ENCODE peak calls at places on chromosomes 4 and X, in seven cellular contexts. L is psoas muscle, N is HL-60, G is BJ, D is astrocyte of the spinal cord, F is RWPE1, W is tibial nerve. J is an unnamed sample.

GRCh38 chr4:98864560-98864959 is 64.4 kb downstream of the EIF4E start:
- DNase-seq in D (no peak), F (no peak), G (no peak), L (no peak), W (no peak), N (no peak), J (no peak)

GRCh38 chr4:189202869-189203271 is 737.8 kb upstream of the FRG1 start:
- DNase-seq in L (no peak), D (peak), W (no peak), N (no peak), G (no peak), F (peak), J (no peak)

GRCh38 chrX:53089224-53089842 is 4.6 kb upstream of the KANTR start:
- DNase-seq in D (peak), W (no peak), L (peak), F (no peak), G (no peak), N (peak), J (peak)

GRCh38 chr4:103904126-103904525 is 184.3 kb upstream of the TACR3 start:
- DNase-seq in G (no peak), D (peak), N (no peak), L (no peak), F (no peak), W (no peak), J (no peak)

GRCh38 chr4:34198966-34199365 is 2045.3 kb downstream of the ARAP2 start:
- DNase-seq in N (no peak), L (no peak), W (no peak), G (no peak), F (no peak), D (no peak), J (no peak)

GRCh38 chr4:177442623-177443155 is 452 bp upstream of the AGA start:
- DNase-seq in G (no peak), D (no peak), L (no peak), N (peak), W (no peak), F (no peak), J (peak)

GRCh38 chr4:175457956-175458355 is 354.1 kb downstream of the GPM6A start:
- DNase-seq in F (no peak), G (no peak), D (no peak), N (no peak), W (no peak), L (no peak), J (no peak)

GRCh38 chrX:151896734-151897474 is 15.8 kb upstream of the MAGEA4 start:
- DNase-seq in N (no peak), D (peak), G (no peak), F (no peak), W (no peak), L (no peak), J (no peak)

GRCh38 chr4:154049457-154050181 is 260.7 kb upstream of the SFRP2 start:
- DNase-seq in W (no peak), F (no peak), D (no peak), N (peak), G (peak), L (no peak), J (peak)

GRCh38 chr4:86452323-86452995 is 92.6 kb upstream of the MAPK10 start:
- DNase-seq in G (no peak), W (no peak), D (peak), N (no peak), F (no peak), L (no peak), J (no peak)

GRCh38 chrX:23662187-23662586 is 5.1 kb upstream of the PRDX4 start:
- DNase-seq in L (no peak), N (no peak), W (no peak), G (no peak), D (no peak), F (no peak), J (no peak)

GRCh38 chr4:121510260-121510942 is 129.6 kb upstream of the QRFPR start:
- DNase-seq in N (no peak), G (no peak), F (no peak), W (no peak), D (no peak), L (no peak), J (no peak)

GRCh38 chrX:8738588-8739189 is 6.8 kb upstream of the ANOS1 start:
- DNase-seq in N (peak), W (peak), L (peak), D (peak), G (no peak), F (no peak), J (peak)

GRCh38 chrX:51891821-51892551 is 1.4 kb upstream of the MAGED1 start:
- DNase-seq in F (no peak), W (peak), N (peak), L (peak), G (peak), D (peak), J (peak)

GRCh38 chr4:7322166-7322991 is 112.4 kb downstream of the PSAPL1 start:
- DNase-seq in D (no peak), L (peak), N (no peak), W (no peak), F (no peak), G (no peak), J (no peak)

GRCh38 chr4:7759635-7760034 is 180.0 kb downstream of the AFAP1 start:
- DNase-seq in D (no peak), N (no peak), L (no peak), W (no peak), F (no peak), G (no peak), J (no peak)

GRCh38 chrX:13120017-13120416 is 75.6 kb upstream of the FAM9C start:
- DNase-seq in W (no peak), N (no peak), D (peak), F (no peak), L (no peak), G (no peak), J (no peak)

GRCh38 chr4:88958080-88958479 is 98.9 kb downstream of the FAM13A start:
- DNase-seq in L (no peak), W (no peak), G (no peak), N (no peak), F (no peak), D (no peak), J (no peak)

GRCh38 chrX:68177542-68177941 is 255.8 kb downstream of the OPHN1 start:
- DNase-seq in N (no peak), F (no peak), D (no peak), W (no peak), L (no peak), G (no peak), J (no peak)

GRCh38 chr4:112377127-112377635 is 80.0 kb downstream of the ALPK1 start:
- DNase-seq in N (no peak), L (no peak), G (no peak), D (no peak), F (no peak), W (no peak), J (no peak)

GRCh38 chrX:115047181-115047580 is 29.8 kb upstream of the IL13RA2 start:
- DNase-seq in G (no peak), F (no peak), L (no peak), D (no peak), N (no peak), W (no peak), J (no peak)

GRCh38 chr4:37922323-37922722 is 31.4 kb downstream of the TBC1D1 start:
- DNase-seq in W (no peak), N (no peak), L (no peak), F (no peak), G (no peak), D (peak), J (no peak)

GRCh38 chr4:103091601-103092223 is 7.9 kb downstream of the BDH2 start:
- DNase-seq in N (peak), D (peak), G (no peak), L (no peak), F (no peak), W (no peak), J (peak)

GRCh38 chr4:104989363-104989762 is 157.3 kb upstream of the TET2 start:
- DNase-seq in D (peak), G (no peak), L (no peak), W (no peak), F (no peak), N (no peak), J (peak)

GRCh38 chrX:150566734-150567182 is 1.7 kb upstream of the MTM1 start:
- DNase-seq in N (no peak), D (no peak), W (no peak), L (no peak), F (no peak), G (no peak), J (peak)

GRCh38 chr4:31530555-31530954 is 810.4 kb downstream of the PCDH7 start:
- DNase-seq in D (no peak), L (no peak), G (no peak), N (no peak), F (no peak), W (no peak), J (no peak)

GRCh38 chr4:125911481-125911880 is 596.7 kb downstream of the FAT4 start:
- DNase-seq in L (no peak), D (no peak), G (no peak), N (no peak), F (no peak), W (no peak), J (no peak)

GRCh38 chr4:73836373-73837269 is at the start of gene CXCL6:
- DNase-seq in W (peak), D (peak), L (peak), N (peak), F (no peak), G (no peak), J (no peak)

GRCh38 chrX:121301822-121302221 is 254.4 kb downstream of the GLUD2 start:
- DNase-seq in D (no peak), L (no peak), W (no peak), F (no peak), G (no peak), N (no peak), J (no peak)

GRCh38 chr4:110275871-110276270 is 77.5 kb upstream of the ELOVL6 start:
- DNase-seq in F (no peak), D (peak), N (no peak), G (no peak), L (no peak), W (no peak), J (no peak)

GRCh38 chr4:80054375-80054774 is 18.7 kb downstream of the ANTXR2 start:
- DNase-seq in W (no peak), D (no peak), L (no peak), F (no peak), N (no peak), G (no peak), J (no peak)

GRCh38 chr4:74531952-74532794 is 87.2 kb downstream of the AREG start:
- DNase-seq in D (peak), W (no peak), F (peak), L (no peak), N (peak), G (no peak), J (peak)

GRCh38 chr4:113444386-113444785 is 317.2 kb downstream of the CAMK2D start:
- DNase-seq in W (no peak), D (peak), N (no peak), G (no peak), L (no peak), F (no peak), J (peak)

GRCh38 chr4:98801259-98801725 is 127.6 kb downstream of the EIF4E start:
- DNase-seq in L (no peak), F (no peak), W (no peak), G (no peak), D (no peak), N (no peak), J (no peak)

GRCh38 chrX:107673933-107674479 is 45.7 kb downstream of the PRPS1 start:
- DNase-seq in D (peak), F (no peak), L (peak), G (no peak), N (peak), W (peak), J (peak)

GRCh38 chrX:146264763-146265375 is 447.2 kb downstream of the SLITRK2 start:
- DNase-seq in W (no peak), L (no peak), F (no peak), D (no peak), N (no peak), G (no peak), J (no peak)

GRCh38 chr4:55405073-55405472 is 9.3 kb downstream of the TMEM165 start:
- DNase-seq in L (no peak), D (no peak), W (no peak), N (no peak), G (no peak), F (no peak), J (no peak)
- TF ChIP-seq CTCF in L (no peak), D (no peak), W (no peak), N (no peak), G (no peak), F (no peak), J (no peak)

DNA sequence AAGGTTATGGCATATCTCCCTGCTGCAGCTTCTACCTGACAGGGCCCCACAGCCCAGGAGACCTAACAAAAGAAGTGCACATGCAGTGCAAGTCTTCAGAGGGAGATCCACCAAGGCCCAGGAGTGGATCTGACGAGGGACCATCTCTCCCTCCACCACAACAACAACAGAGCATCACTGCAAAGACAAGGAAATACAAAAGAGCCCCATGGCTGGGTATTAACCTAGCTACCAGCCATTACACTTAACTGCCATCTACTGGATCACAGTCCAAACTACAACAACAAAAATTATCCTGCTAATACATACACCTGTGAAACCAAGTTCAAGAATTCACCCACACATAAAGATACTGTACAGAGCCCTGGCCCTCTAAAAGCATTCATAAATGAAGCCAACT is 280.2 kb upstream of the SLC7A11 start:
- DNase-seq in W (no peak), G (no peak), L (no peak), F (peak), N (peak), D (peak), J (peak)
- TF ChIP-seq CTCF in W (no peak), G (peak), L (peak), F (no peak), N (no peak), D (peak), J (peak)

DNA sequence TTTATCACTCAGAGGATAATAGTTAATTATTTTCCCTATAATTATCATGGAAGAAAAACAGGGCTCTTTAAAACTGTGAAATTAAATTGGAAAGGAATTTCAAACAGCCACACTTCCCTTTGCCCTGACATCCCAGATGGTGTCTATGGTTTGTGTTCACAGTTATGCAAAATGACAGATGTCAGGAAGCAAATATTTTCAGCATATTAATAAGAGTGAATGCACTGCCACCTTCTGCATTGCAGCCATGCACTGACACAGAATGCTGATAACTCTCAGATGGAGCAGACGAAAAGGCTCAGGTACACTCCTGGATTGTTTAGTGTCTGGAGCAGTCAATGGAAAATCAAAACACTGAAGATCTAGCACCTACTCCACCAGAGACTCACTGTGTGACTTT is 57.6 kb downstream of the RWDD4 start:
- DNase-seq in W (no peak), N (no peak), G (no peak), F (no peak), L (no peak), D (no peak), J (no peak)
- TF ChIP-seq CTCF in W (no peak), N (no peak), G (no peak), F (no peak), L (no peak), D (no peak), J (no peak)

GRCh38 chrX:74535211-74535621 is 79.2 kb downstream of the RLIM start:
- DNase-seq in W (no peak), F (peak), D (peak), L (no peak), G (peak), N (peak), J (peak)
- TF ChIP-seq CTCF in W (peak), F (no peak), D (peak), L (peak), G (peak), N (peak), J (peak)

GRCh38 chrX:40153335-40154221 is 55.8 kb upstream of the BCOR start:
- DNase-seq in N (peak), G (no peak), D (no peak), W (no peak), L (peak), F (no peak), J (peak)
- TF ChIP-seq CTCF in N (no peak), G (no peak), D (no peak), W (no peak), L (peak), F (no peak), J (no peak)

GRCh38 chr4:140395668-140396067 is 22.2 kb downstream of the SCOC start:
- DNase-seq in G (no peak), F (peak), W (no peak), L (no peak), N (no peak), D (no peak), J (peak)
- TF ChIP-seq CTCF in G (no peak), F (no peak), W (no peak), L (no peak), N (no peak), D (no peak), J (no peak)

GRCh38 chrX:20204354-20204753 is 62.4 kb downstream of the RPS6KA3 start:
- DNase-seq in W (no peak), L (no peak), G (no peak), N (no peak), F (no peak), D (no peak), J (no peak)
- TF ChIP-seq CTCF in W (no peak), L (no peak), G (no peak), N (no peak), F (no peak), D (no peak), J (no peak)

GRCh38 chr4:124713213-124713592 is 671 bp upstream of the ANKRD50 start:
- DNase-seq in N (peak), W (peak), F (peak), D (peak), G (peak), L (peak), J (peak)
- TF ChIP-seq CTCF in N (no peak), W (peak), F (peak), D (peak), G (peak), L (peak), J (peak)

GRCh38 chr4:78720151-78720726 is 55.9 kb upstream of the BMP2K start:
- DNase-seq in W (no peak), N (no peak), L (no peak), F (no peak), G (no peak), D (no peak), J (no peak)

GRCh38 chr4:78722320-78722719 is 53.8 kb upstream of the BMP2K start:
- DNase-seq in G (no peak), D (no peak), F (no peak), N (no peak), L (no peak), W (no peak), J (no peak)

GRCh38 chr4:78722880-78723279 is 53.3 kb upstream of the BMP2K start:
- DNase-seq in F (no peak), D (no peak), G (no peak), L (no peak), N (no peak), W (no peak), J (no peak)

GRCh38 chr4:78720994-78721677 is 55.0 kb upstream of the BMP2K start:
- DNase-seq in W (no peak), G (no peak), D (no peak), N (peak), L (no peak), F (no peak), J (no peak)

DNA sequence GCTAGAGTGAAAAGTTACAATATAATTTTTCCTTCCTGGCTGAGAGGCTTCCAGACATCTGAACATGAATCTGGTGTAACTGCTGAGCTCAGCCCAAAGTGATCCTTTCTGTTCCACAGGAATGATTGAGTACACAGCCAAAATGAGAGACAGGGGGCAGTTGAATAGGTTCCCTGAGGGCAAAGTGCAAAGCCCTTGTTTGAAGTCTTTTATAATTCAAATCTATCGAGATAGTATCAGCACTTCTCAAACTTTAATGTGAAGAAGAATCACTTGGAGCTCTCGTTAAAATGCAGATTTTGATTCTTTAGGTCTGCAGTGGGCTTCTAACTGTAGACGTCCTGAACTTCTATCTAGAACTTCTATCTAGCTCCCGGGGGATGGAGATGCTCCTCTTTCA is 54.4 kb upstream of the BMP2K start:
- DNase-seq in W (no peak), L (no peak), N (no peak), D (no peak), F (no peak), G (no peak), J (no peak)
- TF ChIP-seq CTCF in W (no peak), L (no peak), N (no peak), D (no peak), F (no peak), G (no peak), J (no peak)

J was measured in A673.